ENCODE peak calls at places on chromosomes 3 and 15, in eight cellular contexts. One of them, this sample, is unnamed.

GRCh38 chr3:13850161-13850945 is 29.5 kb downstream of the WNT7A start:
- DNase-seq in choroid plexus epithelial cell: no peak
- DNase-seq in Caco-2: peak; percentile 86
- DNase-seq in body of pancreas: peak; percentile 29
- DNase-seq in spleen: peak; percentile 68
- DNase-seq in AG04449: no peak
- DNase-seq in WERI-Rb-1: no peak
- DNase-seq in tibial nerve: no peak
- DNase-seq in this sample: no peak

GRCh38 chr3:106277731-106278130 is 408.9 kb upstream of the CBLB start:
- DNase-seq in choroid plexus epithelial cell: no peak
- DNase-seq in Caco-2: no peak
- DNase-seq in body of pancreas: no peak
- DNase-seq in spleen: no peak
- DNase-seq in AG04449: no peak
- DNase-seq in WERI-Rb-1: no peak
- DNase-seq in tibial nerve: no peak
- DNase-seq in this sample: no peak

GRCh38 chr15:77239892-77240608 is 169.1 kb upstream of the TSPAN3 start:
- DNase-seq in choroid plexus epithelial cell: no peak
- DNase-seq in Caco-2: no peak
- DNase-seq in body of pancreas: no peak
- DNase-seq in spleen: no peak
- DNase-seq in AG04449: no peak
- DNase-seq in WERI-Rb-1: no peak
- DNase-seq in tibial nerve: no peak
- DNase-seq in this sample: peak; percentile 46

GRCh38 chr15:80615783-80616391 is 79.2 kb upstream of the ABHD17C start:
- DNase-seq in choroid plexus epithelial cell: peak; percentile 67
- DNase-seq in Caco-2: no peak
- DNase-seq in body of pancreas: peak; percentile 56
- DNase-seq in spleen: no peak
- DNase-seq in AG04449: no peak
- DNase-seq in WERI-Rb-1: peak; percentile 55
- DNase-seq in tibial nerve: peak; percentile 27
- DNase-seq in this sample: peak; percentile 82

GRCh38 chr3:78255403-78255802 is 1215.5 kb downstream of the ROBO2 start:
- DNase-seq in choroid plexus epithelial cell: peak; percentile 78
- DNase-seq in Caco-2: no peak
- DNase-seq in body of pancreas: no peak
- DNase-seq in spleen: no peak
- DNase-seq in AG04449: peak; percentile 68
- DNase-seq in WERI-Rb-1: no peak
- DNase-seq in tibial nerve: no peak
- DNase-seq in this sample: peak; percentile 84

GRCh38 chr15:98842192-98842972 is 165.2 kb downstream of the PGPEP1L start:
- DNase-seq in choroid plexus epithelial cell: no peak
- DNase-seq in Caco-2: no peak
- DNase-seq in body of pancreas: no peak
- DNase-seq in spleen: no peak
- DNase-seq in AG04449: no peak
- DNase-seq in WERI-Rb-1: no peak
- DNase-seq in tibial nerve: no peak
- DNase-seq in this sample: no peak

GRCh38 chr15:25799906-25800700 is 63.0 kb downstream of the ATP10A start:
- DNase-seq in choroid plexus epithelial cell: no peak
- DNase-seq in Caco-2: no peak
- DNase-seq in body of pancreas: no peak
- DNase-seq in spleen: no peak
- DNase-seq in AG04449: no peak
- DNase-seq in WERI-Rb-1: no peak
- DNase-seq in tibial nerve: no peak
- DNase-seq in this sample: no peak

GRCh38 chr3:73813291-73813977 is 188.7 kb upstream of the PDZRN3 start:
- DNase-seq in choroid plexus epithelial cell: peak; percentile 63
- DNase-seq in Caco-2: no peak
- DNase-seq in body of pancreas: no peak
- DNase-seq in spleen: no peak
- DNase-seq in AG04449: no peak
- DNase-seq in WERI-Rb-1: no peak
- DNase-seq in tibial nerve: no peak
- DNase-seq in this sample: peak; percentile 67

GRCh38 chr3:46854543-46854942 is 8.7 kb downstream of the MYL3 start:
- DNase-seq in choroid plexus epithelial cell: no peak
- DNase-seq in Caco-2: no peak
- DNase-seq in body of pancreas: peak; percentile 7
- DNase-seq in spleen: peak; percentile 46
- DNase-seq in AG04449: no peak
- DNase-seq in WERI-Rb-1: peak; percentile 8
- DNase-seq in tibial nerve: no peak
- DNase-seq in this sample: no peak

GRCh38 chr3:107235193-107235922 is 141.9 kb upstream of the CCDC54 start:
- DNase-seq in choroid plexus epithelial cell: no peak
- DNase-seq in Caco-2: no peak
- DNase-seq in body of pancreas: no peak
- DNase-seq in spleen: no peak
- DNase-seq in AG04449: no peak
- DNase-seq in WERI-Rb-1: peak; percentile 21
- DNase-seq in tibial nerve: no peak
- DNase-seq in this sample: peak; percentile 39

GRCh38 chr3:64998317-64998716 is 310.5 kb upstream of the ADAMTS9 start:
- DNase-seq in choroid plexus epithelial cell: no peak
- DNase-seq in Caco-2: no peak
- DNase-seq in body of pancreas: no peak
- DNase-seq in spleen: no peak
- DNase-seq in AG04449: no peak
- DNase-seq in WERI-Rb-1: no peak
- DNase-seq in tibial nerve: no peak
- DNase-seq in this sample: no peak

GRCh38 chr15:61038387-61038786 is 190.7 kb downstream of the RORA start:
- DNase-seq in choroid plexus epithelial cell: peak; percentile 90
- DNase-seq in Caco-2: no peak
- DNase-seq in body of pancreas: no peak
- DNase-seq in spleen: no peak
- DNase-seq in AG04449: no peak
- DNase-seq in WERI-Rb-1: no peak
- DNase-seq in tibial nerve: peak; percentile 27
- DNase-seq in this sample: peak; percentile 74

GRCh38 chr15:100168787-100169186 is 173.0 kb downstream of the ADAMTS17 start:
- DNase-seq in choroid plexus epithelial cell: no peak
- DNase-seq in Caco-2: no peak
- DNase-seq in body of pancreas: no peak
- DNase-seq in spleen: no peak
- DNase-seq in AG04449: no peak
- DNase-seq in WERI-Rb-1: no peak
- DNase-seq in tibial nerve: no peak
- DNase-seq in this sample: no peak

GRCh38 chr3:126568776-126569342 is 10.1 kb upstream of the C3orf22 start:
- DNase-seq in choroid plexus epithelial cell: no peak
- DNase-seq in Caco-2: no peak
- DNase-seq in body of pancreas: no peak
- DNase-seq in spleen: no peak
- DNase-seq in AG04449: no peak
- DNase-seq in WERI-Rb-1: no peak
- DNase-seq in tibial nerve: no peak
- DNase-seq in this sample: no peak

GRCh38 chr3:179113903-179114302 is 34.3 kb upstream of the PIK3CA start:
- DNase-seq in choroid plexus epithelial cell: peak; percentile 76
- DNase-seq in Caco-2: no peak
- DNase-seq in body of pancreas: no peak
- DNase-seq in spleen: no peak
- DNase-seq in AG04449: no peak
- DNase-seq in WERI-Rb-1: no peak
- DNase-seq in tibial nerve: no peak
- DNase-seq in this sample: peak; percentile 47

DNA sequence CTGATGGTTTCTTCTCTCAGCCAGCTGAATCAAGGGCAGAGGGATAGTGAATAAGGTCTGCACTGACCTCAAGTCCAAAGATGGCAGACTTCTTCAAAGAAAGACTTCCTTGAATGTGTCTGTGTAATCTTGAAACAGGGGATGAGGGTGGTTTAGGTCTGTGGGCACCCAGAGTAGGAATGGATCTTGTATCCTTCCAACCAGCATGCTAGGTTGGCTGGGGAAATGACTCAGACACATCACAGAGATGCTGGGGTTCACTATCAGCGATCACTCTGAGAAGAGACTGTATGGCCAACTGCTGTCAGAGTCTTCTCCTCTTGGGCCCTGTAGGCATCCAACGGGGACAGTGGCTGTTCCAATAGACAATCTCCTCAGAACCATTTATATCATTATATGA is 58.3 kb downstream of the TIPARP start:
- DNase-seq in choroid plexus epithelial cell: no peak
- DNase-seq in Caco-2: no peak
- DNase-seq in body of pancreas: no peak
- DNase-seq in spleen: no peak
- DNase-seq in AG04449: no peak
- DNase-seq in WERI-Rb-1: no peak
- DNase-seq in tibial nerve: no peak
- DNase-seq in this sample: no peak
- H3K4me3 ChIP-seq in choroid plexus epithelial cell: no peak overlapping the region
- H3K4me3 ChIP-seq in Caco-2: no peak overlapping the region
- H3K4me3 ChIP-seq in body of pancreas: no peak overlapping the region
- H3K4me3 ChIP-seq in spleen: no peak overlapping the region
- H3K4me3 ChIP-seq in AG04449: no peak overlapping the region
- H3K4me3 ChIP-seq in WERI-Rb-1: no peak overlapping the region
- H3K4me3 ChIP-seq in tibial nerve: no peak overlapping the region
- H3K4me3 ChIP-seq in this sample: no peak overlapping the region

DNA sequence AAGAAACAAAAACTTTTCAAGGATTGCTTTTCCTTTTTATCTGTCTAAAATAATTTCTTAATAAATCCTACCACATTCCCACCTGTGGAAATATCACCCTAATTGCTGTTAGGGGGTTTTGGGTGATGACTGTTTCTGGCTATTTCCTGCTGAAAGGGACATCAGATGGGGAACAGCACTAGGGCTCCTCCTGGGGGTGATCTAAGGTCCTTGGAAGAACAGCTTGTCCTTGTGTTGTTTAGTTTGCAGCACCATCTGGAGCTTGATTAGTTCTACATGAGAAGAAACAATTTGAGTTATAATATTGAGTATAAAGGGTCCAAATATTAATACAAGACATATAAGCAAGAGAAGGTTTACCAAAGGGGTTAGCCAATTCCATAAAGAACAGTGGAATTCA is 18.7 kb downstream of the OR5H15 start:
- DNase-seq in choroid plexus epithelial cell: no peak
- DNase-seq in Caco-2: peak; percentile 20
- DNase-seq in body of pancreas: no peak
- DNase-seq in spleen: no peak
- DNase-seq in AG04449: no peak
- DNase-seq in WERI-Rb-1: no peak
- DNase-seq in tibial nerve: no peak
- DNase-seq in this sample: no peak
- TF ChIP-seq CTCF in choroid plexus epithelial cell: no peak
- TF ChIP-seq CTCF in Caco-2: peak; percentile 39
- TF ChIP-seq CTCF in body of pancreas: no peak
- TF ChIP-seq CTCF in spleen: no peak
- TF ChIP-seq CTCF in AG04449: no peak
- TF ChIP-seq CTCF in WERI-Rb-1: no peak
- TF ChIP-seq CTCF in tibial nerve: no peak
- TF ChIP-seq CTCF in this sample: no peak

GRCh38 chr3:196207833-196208607 is 3.2 kb downstream of the ZDHHC19 start:
- DNase-seq in choroid plexus epithelial cell: peak; percentile 35
- DNase-seq in Caco-2: peak; percentile 38
- DNase-seq in body of pancreas: no peak
- DNase-seq in spleen: peak; percentile 93
- DNase-seq in AG04449: no peak
- DNase-seq in WERI-Rb-1: no peak
- DNase-seq in tibial nerve: no peak
- DNase-seq in this sample: peak; percentile 31
- H3K4me3 ChIP-seq in choroid plexus epithelial cell: peak overlapping the region; percentile 45
- H3K4me3 ChIP-seq in Caco-2: peak overlapping the region; percentile 29
- H3K4me3 ChIP-seq in body of pancreas: no peak overlapping the region
- H3K4me3 ChIP-seq in spleen: peak overlapping the region; percentile 33
- H3K4me3 ChIP-seq in AG04449: peak overlapping the region; percentile 49
- H3K4me3 ChIP-seq in WERI-Rb-1: no peak overlapping the region
- H3K4me3 ChIP-seq in tibial nerve: peak overlapping the region; percentile 15
- H3K4me3 ChIP-seq in this sample: peak overlapping the region; percentile 43

GRCh38 chr3:55167586-55168317 is 239.9 kb upstream of the LRTM1 start:
- DNase-seq in choroid plexus epithelial cell: peak; percentile 53
- DNase-seq in Caco-2: no peak
- DNase-seq in body of pancreas: no peak
- DNase-seq in spleen: no peak
- DNase-seq in AG04449: no peak
- DNase-seq in WERI-Rb-1: no peak
- DNase-seq in tibial nerve: no peak
- DNase-seq in this sample: peak; percentile 94

GRCh38 chr3:55165278-55165677 is 237.4 kb upstream of the LRTM1 start:
- DNase-seq in choroid plexus epithelial cell: peak; percentile 44
- DNase-seq in Caco-2: no peak
- DNase-seq in body of pancreas: no peak
- DNase-seq in spleen: no peak
- DNase-seq in AG04449: no peak
- DNase-seq in WERI-Rb-1: no peak
- DNase-seq in tibial nerve: no peak
- DNase-seq in this sample: peak; percentile 69

GRCh38 chr3:55164876-55165275 is 237.0 kb upstream of the LRTM1 start:
- DNase-seq in choroid plexus epithelial cell: no peak
- DNase-seq in Caco-2: no peak
- DNase-seq in body of pancreas: no peak
- DNase-seq in spleen: no peak
- DNase-seq in AG04449: no peak
- DNase-seq in WERI-Rb-1: no peak
- DNase-seq in tibial nerve: no peak
- DNase-seq in this sample: peak; percentile 85

GRCh38 chr3:55165704-55166103 is 237.8 kb upstream of the LRTM1 start:
- DNase-seq in choroid plexus epithelial cell: no peak
- DNase-seq in Caco-2: no peak
- DNase-seq in body of pancreas: no peak
- DNase-seq in spleen: no peak
- DNase-seq in AG04449: no peak
- DNase-seq in WERI-Rb-1: no peak
- DNase-seq in tibial nerve: no peak
- DNase-seq in this sample: no peak

DNA sequence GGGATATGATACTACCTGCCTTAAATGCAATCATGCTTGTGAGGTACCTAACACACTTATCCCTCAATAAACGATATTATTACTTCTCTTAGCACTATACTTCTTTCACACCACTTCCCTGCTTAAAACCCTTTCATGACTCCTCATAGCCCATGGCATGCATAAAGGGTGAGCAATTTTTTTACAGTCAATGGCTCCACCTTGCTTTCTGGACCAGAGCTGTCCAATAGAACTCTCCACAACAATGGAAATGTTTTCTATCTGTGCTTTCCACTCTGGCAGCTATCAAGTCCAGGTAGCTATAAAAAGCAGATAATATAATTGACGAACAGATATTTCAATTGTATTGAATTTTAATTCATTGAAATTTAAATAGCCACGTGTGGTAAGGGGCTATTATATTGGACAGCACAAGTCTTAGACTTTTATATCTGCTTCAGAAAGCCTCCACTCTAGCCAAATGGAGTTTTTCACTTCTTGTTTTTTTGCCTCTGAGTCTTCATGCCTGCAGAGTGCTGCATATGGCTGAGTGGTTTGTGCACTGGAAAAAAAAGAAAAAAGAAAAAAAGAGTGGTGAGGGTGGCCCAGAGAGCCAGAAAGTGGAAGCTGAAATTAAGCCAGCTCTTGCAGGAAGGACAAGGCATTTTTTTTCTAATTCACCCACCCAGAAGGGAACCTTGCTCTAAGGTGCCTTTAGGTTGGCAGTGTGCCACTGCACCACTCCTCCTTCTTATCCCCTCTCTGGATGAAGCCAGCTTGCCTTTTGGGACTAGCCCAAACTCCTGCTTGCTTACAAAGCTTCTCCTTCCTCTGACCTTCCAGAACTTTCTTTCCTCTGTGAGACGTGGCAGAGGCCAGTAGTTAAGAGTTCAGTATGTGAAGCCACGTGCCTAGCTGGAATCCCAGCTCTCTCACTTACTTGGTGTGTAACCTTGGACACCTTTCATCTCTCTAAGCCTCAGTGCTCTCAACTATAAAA is 239.0 kb upstream of the LRTM1 start:
- DNase-seq in choroid plexus epithelial cell: peak; percentile 27
- DNase-seq in Caco-2: no peak
- DNase-seq in body of pancreas: no peak
- DNase-seq in spleen: no peak
- DNase-seq in AG04449: no peak
- DNase-seq in WERI-Rb-1: no peak
- DNase-seq in tibial nerve: no peak
- DNase-seq in this sample: peak; percentile 58
- TF ChIP-seq CTCF in choroid plexus epithelial cell: peak; percentile 13
- TF ChIP-seq CTCF in Caco-2: no peak
- TF ChIP-seq CTCF in body of pancreas: no peak
- TF ChIP-seq CTCF in spleen: no peak
- TF ChIP-seq CTCF in AG04449: no peak
- TF ChIP-seq CTCF in WERI-Rb-1: no peak
- TF ChIP-seq CTCF in tibial nerve: no peak
- TF ChIP-seq CTCF in this sample: peak; percentile 3

This sample was measured in fibroblast of mammary gland.